ENCODE peak calls at places on chromosome 1, in four cellular contexts. Q is lower leg skin, V is uterus, I is MM.1S. X is an unnamed sample.

GRCh38 chr1:208219659-208220282 is 24.4 kb downstream of the PLXNA2 start:
- DNase-seq in Q (no peak), V (peak), I (no peak), X (no peak)

GRCh38 chr1:37605806-37606474 is 10.2 kb upstream of the GNL2 start:
- DNase-seq in Q (peak), V (peak), I (no peak), X (no peak)

GRCh38 chr1:87869563-87869962 is 540.9 kb downstream of the LMO4 start:
- DNase-seq in Q (no peak), V (no peak), I (no peak), X (no peak)

GRCh38 chr1:110048923-110049601 is 14.6 kb downstream of the STRIP1 start:
- DNase-seq in Q (no peak), V (no peak), I (no peak), X (peak)

GRCh38 chr1:180775801-180776200 is 136.9 kb upstream of the KIAA1614 start:
- DNase-seq in Q (no peak), V (no peak), I (no peak), X (no peak)

GRCh38 chr1:19344372-19344810 is 32.3 kb downstream of the SLC66A1 start:
- DNase-seq in Q (peak), V (peak), I (no peak), X (peak)

GRCh38 chr1:27033059-27033746 is 20.6 kb upstream of the TENT5B start:
- DNase-seq in Q (no peak), V (no peak), I (no peak), X (no peak)

GRCh38 chr1:233360525-233361094 is 33.1 kb downstream of the MAP3K21 start:
- DNase-seq in Q (no peak), V (no peak), I (no peak), X (no peak)

GRCh38 chr1:24929091-24929875 is 793 bp downstream of the RUNX3 start:
- DNase-seq in Q (no peak), V (no peak), I (peak), X (no peak)

GRCh38 chr1:41572224-41572623 is 87.7 kb upstream of the EDN2 start:
- DNase-seq in Q (peak), V (no peak), I (no peak), X (no peak)

GRCh38 chr1:230822092-230822581 is 46.2 kb downstream of the C1orf198 start:
- DNase-seq in Q (peak), V (peak), I (no peak), X (no peak)

GRCh38 chr1:26544156-26544555 is 14.6 kb downstream of the RPS6KA1 start:
- DNase-seq in Q (no peak), V (no peak), I (no peak), X (no peak)

DNA sequence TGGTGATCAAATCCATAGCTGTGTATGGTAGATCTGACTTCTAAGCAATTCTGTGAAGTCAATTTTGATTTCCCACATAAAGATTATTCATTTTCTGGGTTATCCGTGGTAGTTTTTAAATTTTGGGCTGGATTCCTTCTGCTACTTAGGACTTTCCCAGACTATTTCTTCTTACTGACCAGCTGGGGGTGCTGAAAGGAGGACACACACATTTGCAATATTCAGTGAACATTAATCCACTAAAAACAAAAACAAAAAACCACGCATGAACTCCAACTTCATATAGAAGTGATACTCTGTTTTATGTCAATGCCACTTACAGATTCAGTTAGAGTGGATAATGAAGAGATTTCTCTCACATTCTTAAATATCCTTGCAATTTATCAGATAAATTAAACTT is 105.4 kb downstream of the KCTD3 start:
- DNase-seq in Q (no peak), V (no peak), I (no peak), X (no peak)
- TF ChIP-seq CTCF in Q (no peak), V (no peak), I (no peak), X (no peak)

DNA sequence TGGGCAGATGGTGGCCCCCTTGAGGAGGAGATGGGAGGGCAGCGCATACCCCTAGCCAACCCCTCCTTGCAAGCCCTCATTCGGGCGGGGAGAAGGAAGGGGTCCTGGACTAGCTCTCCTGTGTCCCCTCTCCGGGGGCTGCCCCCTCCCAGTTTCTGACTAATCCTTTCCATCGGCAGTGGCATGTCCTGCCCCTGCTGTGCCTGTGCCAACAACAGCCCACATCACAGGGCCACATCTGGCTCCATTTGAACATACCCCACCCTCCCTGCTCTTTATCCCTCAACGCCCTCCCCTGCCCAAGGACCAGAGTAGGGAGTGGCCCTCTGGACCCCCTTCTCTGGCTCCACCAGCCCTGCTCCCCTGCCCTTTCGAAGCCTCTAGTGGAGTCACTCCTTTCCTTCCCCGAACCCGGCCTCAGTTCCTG is 11.0 kb upstream of the LMNA start:
- DNase-seq in Q (peak), V (peak), I (no peak), X (no peak)
- H3K4me3 ChIP-seq in Q (no peak), V (no peak), I (no peak), X (no peak)

DNA sequence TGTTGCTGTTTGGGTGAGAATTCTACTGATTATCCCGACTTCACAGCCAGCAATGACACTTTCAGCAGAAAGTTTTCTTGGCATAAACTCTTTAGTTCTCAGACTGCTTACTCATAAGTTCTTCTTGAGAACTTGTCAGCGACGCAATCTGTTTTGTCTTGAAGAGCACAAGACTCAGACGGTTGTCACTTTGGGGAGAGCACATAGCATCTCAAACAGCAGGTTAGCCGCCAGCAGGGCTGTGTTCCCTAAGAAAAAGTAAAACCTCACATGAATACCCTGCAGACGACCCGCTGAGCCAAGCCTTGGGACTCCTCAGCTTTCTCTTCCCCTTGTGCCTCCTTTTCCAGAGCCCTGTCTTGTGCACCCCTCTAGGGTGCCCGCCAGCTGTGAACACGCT is 11.4 kb downstream of the AGMAT start:
- DNase-seq in Q (no peak), V (no peak), I (no peak), X (no peak)
- TF ChIP-seq CTCF in Q (no peak), V (no peak), I (no peak), X (no peak)

DNA sequence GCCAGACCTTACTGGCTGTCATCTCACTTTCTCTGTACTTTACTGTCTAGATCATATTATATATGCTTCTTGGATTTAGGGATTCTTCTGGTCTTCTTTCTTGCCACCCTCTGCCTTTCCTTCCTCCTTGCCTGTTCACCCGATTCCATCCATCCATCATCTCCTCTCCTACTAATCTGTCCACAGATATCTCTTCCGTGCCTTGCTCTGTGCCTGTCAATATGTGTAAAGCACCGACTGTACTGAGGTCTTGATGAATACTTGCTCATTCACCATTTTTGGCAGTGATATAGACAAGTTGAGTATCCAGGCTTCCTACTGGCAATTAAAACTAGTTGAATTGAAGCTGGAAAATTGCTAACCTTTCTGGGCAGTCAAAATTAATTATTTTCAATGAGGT is 8.1 kb downstream of the FMN2 start:
- DNase-seq in Q (no peak), V (no peak), I (no peak), X (no peak)
- H3K4me3 ChIP-seq in Q (no peak), V (no peak), I (no peak), X (peak)

X was measured in dorsolateral prefrontal cortex.